ENCODE peak calls at places on chromosome X, in four cellular contexts. One of them, this sample, is unnamed.
A peak's percentile ranks its signal among the peaks of the same experiment; 100 is the strongest.

GRCh38 chrX:42149786-42150185 is 226.4 kb upstream of the CASK start:
- DNase-seq in adipocyte: peak; percentile 40
- DNase-seq in GM23248: no peak
- DNase-seq in endodermal cell: no peak
- DNase-seq in this sample: no peak

GRCh38 chrX:73447311-73447794 is 500 bp downstream of the CDX4 start:
- DNase-seq in adipocyte: no peak
- DNase-seq in GM23248: no peak
- DNase-seq in endodermal cell: peak; percentile 83
- DNase-seq in this sample: no peak

GRCh38 chrX:12360991-12361598 is 222.8 kb downstream of the FRMPD4 start:
- DNase-seq in adipocyte: peak; percentile 27
- DNase-seq in GM23248: no peak
- DNase-seq in endodermal cell: no peak
- DNase-seq in this sample: peak; percentile 58

GRCh38 chrX:40938418-40938817 is 146.8 kb upstream of the USP9X start:
- DNase-seq in adipocyte: peak; percentile 18
- DNase-seq in GM23248: peak; percentile 66
- DNase-seq in endodermal cell: no peak
- DNase-seq in this sample: peak; percentile 33

GRCh38 chrX:3026074-3026588 is 15.1 kb upstream of the ARSF start:
- DNase-seq in adipocyte: no peak
- DNase-seq in GM23248: no peak
- DNase-seq in endodermal cell: no peak
- DNase-seq in this sample: peak; percentile 72

GRCh38 chrX:78658851-78659744 is at the start of gene RTL3:
- DNase-seq in adipocyte: peak; percentile 47
- DNase-seq in GM23248: peak; percentile 83
- DNase-seq in endodermal cell: no peak
- DNase-seq in this sample: peak; percentile 73

GRCh38 chrX:53282313-53282712 is 929 bp upstream of the IQSEC2 start:
- DNase-seq in adipocyte: peak; percentile 10
- DNase-seq in GM23248: no peak
- DNase-seq in endodermal cell: peak; percentile 46
- DNase-seq in this sample: no peak

GRCh38 chrX:40866878-40867277 is 131.5 kb upstream of the MED14 start:
- DNase-seq in adipocyte: no peak
- DNase-seq in GM23248: peak; percentile 47
- DNase-seq in endodermal cell: no peak
- DNase-seq in this sample: no peak

GRCh38 chrX:10612215-10612614 is 8.2 kb downstream of the MID1 start:
- DNase-seq in adipocyte: peak; percentile 50
- DNase-seq in GM23248: peak; percentile 69
- DNase-seq in endodermal cell: no peak
- DNase-seq in this sample: peak; percentile 79

GRCh38 chrX:38941675-38942074 is 140.4 kb downstream of the MID1IP1 start:
- DNase-seq in adipocyte: peak; percentile 8
- DNase-seq in GM23248: peak; percentile 47
- DNase-seq in endodermal cell: no peak
- DNase-seq in this sample: no peak

GRCh38 chrX:40173662-40174593 is 76.2 kb upstream of the BCOR start:
- DNase-seq in adipocyte: no peak
- DNase-seq in GM23248: peak; percentile 62
- DNase-seq in endodermal cell: peak; percentile 78
- DNase-seq in this sample: peak; percentile 70

GRCh38 chrX:110914281-110914680 is 118.7 kb upstream of the CHRDL1 start:
- DNase-seq in adipocyte: no peak
- DNase-seq in GM23248: no peak
- DNase-seq in endodermal cell: no peak
- DNase-seq in this sample: no peak

GRCh38 chrX:154734101-154734781 is 16.6 kb downstream of the GAB3 start:
- DNase-seq in adipocyte: peak; percentile 67
- DNase-seq in GM23248: peak; percentile 60
- DNase-seq in endodermal cell: no peak
- DNase-seq in this sample: peak; percentile 43
- H3K9ac ChIP-seq in adipocyte: peak overlapping the region; percentile 68
- H3K9ac ChIP-seq in GM23248: no peak overlapping the region
- H3K9ac ChIP-seq in endodermal cell: no peak overlapping the region
- H3K9ac ChIP-seq in this sample: no peak overlapping the region

GRCh38 chrX:136162827-136163427 is 15.6 kb downstream of the FHL1 start:
- DNase-seq in adipocyte: peak; percentile 56
- DNase-seq in GM23248: peak; percentile 73
- DNase-seq in endodermal cell: peak; percentile 85
- DNase-seq in this sample: peak; percentile 82

GRCh38 chrX:136159615-136160025 is 12.3 kb downstream of the FHL1 start:
- DNase-seq in adipocyte: no peak
- DNase-seq in GM23248: no peak
- DNase-seq in endodermal cell: no peak
- DNase-seq in this sample: peak; percentile 48

GRCh38 chrX:136166221-136166855 is 19.0 kb downstream of the FHL1 start:
- DNase-seq in adipocyte: peak; percentile 58
- DNase-seq in GM23248: peak; percentile 68
- DNase-seq in endodermal cell: no peak
- DNase-seq in this sample: peak; percentile 61

GRCh38 chrX:136158685-136159084 is 11.4 kb downstream of the FHL1 start:
- DNase-seq in adipocyte: no peak
- DNase-seq in GM23248: no peak
- DNase-seq in endodermal cell: no peak
- DNase-seq in this sample: no peak

DNA sequence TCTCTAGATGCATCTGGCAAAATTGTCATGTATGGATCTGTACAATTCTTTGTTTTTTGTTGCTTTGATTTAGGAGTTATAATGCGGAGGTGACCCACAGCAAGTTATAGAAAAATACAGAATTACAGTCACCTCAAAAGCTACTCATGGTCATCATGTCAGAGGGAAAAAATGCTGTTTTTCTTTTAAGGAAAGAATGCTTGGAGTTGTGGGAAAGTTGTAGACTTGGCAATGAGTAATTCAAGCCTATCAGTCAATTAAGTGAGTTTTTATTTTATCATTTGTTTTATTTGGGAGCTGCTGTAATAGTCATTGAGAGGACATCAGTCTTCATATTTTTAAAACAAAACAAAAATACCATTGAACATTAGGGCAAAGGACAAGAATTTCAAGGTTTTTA is 16.4 kb downstream of the FHL1 start:
- DNase-seq in adipocyte: no peak
- DNase-seq in GM23248: peak; percentile 55
- DNase-seq in endodermal cell: no peak
- DNase-seq in this sample: no peak
- H3K9ac ChIP-seq in adipocyte: peak overlapping the region; percentile 47
- H3K9ac ChIP-seq in GM23248: peak overlapping the region; percentile 7
- H3K9ac ChIP-seq in endodermal cell: no peak overlapping the region
- H3K9ac ChIP-seq in this sample: no peak overlapping the region

GRCh38 chrX:132956421-132957210 is 1.8 kb downstream of the HS6ST2 start:
- DNase-seq in adipocyte: no peak
- DNase-seq in GM23248: peak; percentile 1
- DNase-seq in endodermal cell: peak; percentile 73
- DNase-seq in this sample: no peak
- H3K9ac ChIP-seq in adipocyte: no peak overlapping the region
- H3K9ac ChIP-seq in GM23248: no peak overlapping the region
- H3K9ac ChIP-seq in endodermal cell: no peak overlapping the region
- H3K9ac ChIP-seq in this sample: peak overlapping the region; percentile 77

GRCh38 chrX:118974908-118975671 is 672 bp downstream of the LONRF3 start:
- DNase-seq in adipocyte: peak; percentile 21
- DNase-seq in GM23248: peak; percentile 53
- DNase-seq in endodermal cell: peak; percentile 71
- DNase-seq in this sample: peak; percentile 43
- H3K9ac ChIP-seq in adipocyte: peak overlapping the region; percentile 63
- H3K9ac ChIP-seq in GM23248: no peak overlapping the region
- H3K9ac ChIP-seq in endodermal cell: no peak overlapping the region
- H3K9ac ChIP-seq in this sample: peak overlapping the region; percentile 49

GRCh38 chrX:65668362-65669310 is 1.2 kb downstream of the MSN start:
- DNase-seq in adipocyte: peak; percentile 76
- DNase-seq in GM23248: peak; percentile 82
- DNase-seq in endodermal cell: peak; percentile 75
- DNase-seq in this sample: peak; percentile 87
- H3K9ac ChIP-seq in adipocyte: peak overlapping the region; percentile 97
- H3K9ac ChIP-seq in GM23248: peak overlapping the region; percentile 100
- H3K9ac ChIP-seq in endodermal cell: peak overlapping the region; percentile 85
- H3K9ac ChIP-seq in this sample: peak overlapping the region; percentile 98

DNA sequence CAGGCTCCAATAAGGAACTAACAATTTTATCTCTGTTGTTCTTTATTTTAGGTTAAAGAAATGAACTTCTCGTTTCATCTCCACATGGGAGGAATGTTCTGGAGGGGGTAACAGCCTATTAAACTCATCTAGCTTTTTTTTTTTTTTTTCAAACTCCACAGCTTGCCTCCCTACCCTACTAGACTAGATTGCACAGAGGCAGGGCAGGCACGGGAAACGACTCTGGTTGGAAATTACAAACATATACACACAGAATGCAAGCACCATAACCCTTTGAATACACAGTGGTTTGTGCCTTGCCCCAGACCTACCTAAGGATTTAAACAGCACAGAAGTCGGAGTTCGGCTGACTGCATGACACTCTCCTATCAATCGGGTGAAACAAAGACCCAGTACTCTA is 2.7 kb downstream of the MECP2 start:
- DNase-seq in adipocyte: no peak
- DNase-seq in GM23248: no peak
- DNase-seq in endodermal cell: no peak
- DNase-seq in this sample: no peak
- H3K9ac ChIP-seq in adipocyte: peak overlapping the region; percentile 12
- H3K9ac ChIP-seq in GM23248: no peak overlapping the region
- H3K9ac ChIP-seq in endodermal cell: peak overlapping the region; percentile 18
- H3K9ac ChIP-seq in this sample: no peak overlapping the region

DNA sequence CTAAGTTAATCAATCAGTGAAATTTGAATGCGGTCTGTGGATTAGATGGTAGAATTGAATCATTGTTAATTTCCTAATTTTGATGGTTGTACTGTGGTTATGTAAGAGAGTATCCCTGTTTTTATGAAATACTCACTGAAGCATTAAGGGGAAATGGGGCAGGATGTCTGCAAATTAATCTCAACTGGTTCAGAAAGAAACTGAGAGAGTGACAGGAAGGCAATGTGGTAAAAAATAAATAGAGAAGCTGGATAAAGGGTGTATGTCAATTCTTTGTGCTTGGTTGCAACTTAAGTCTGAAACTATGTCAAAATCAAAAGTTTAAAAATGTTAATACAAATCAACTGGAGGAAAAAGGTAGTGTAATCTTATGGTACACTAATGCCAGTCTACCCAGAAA is 83.0 kb downstream of the DLG3 start:
- DNase-seq in adipocyte: no peak
- DNase-seq in GM23248: no peak
- DNase-seq in endodermal cell: no peak
- DNase-seq in this sample: no peak
- H3K9ac ChIP-seq in adipocyte: no peak overlapping the region
- H3K9ac ChIP-seq in GM23248: no peak overlapping the region
- H3K9ac ChIP-seq in endodermal cell: no peak overlapping the region
- H3K9ac ChIP-seq in this sample: no peak overlapping the region

This sample was measured in PC-3.